ENCODE peak calls at places on chromosomes 1 and 21, in four cellular contexts. B is adrenal gland, D is testis, X is left ventricle myocardium inferior. I is an unnamed sample. For H3K4me1 and H3K9me3, the result is how much of the 10 kb centered on the place peaks cover.

GRCh38 chr1:58764294-58764978 is 19.4 kb downstream of the JUN start:
- DNase-seq in B (no peak), D (no peak), X (no peak), I (no peak)

GRCh38 chr1:75275107-75275506 is 140.9 kb downstream of the LHX8 start:
- DNase-seq in B (no peak), D (no peak), X (no peak), I (no peak)

GRCh38 chr1:34612091-34612631 is 142.7 kb upstream of the GJB5 start:
- DNase-seq in B (no peak), D (no peak), X (no peak), I (no peak)

GRCh38 chr21:41043008-41043407 is 125.0 kb upstream of the BACE2 start:
- DNase-seq in B (no peak), D (no peak), X (no peak), I (no peak)

GRCh38 chr1:157959750-157960149 is 33.7 kb upstream of the KIRREL1 start:
- DNase-seq in B (no peak), D (no peak), X (no peak), I (no peak)

GRCh38 chr1:211378844-211379243 is 52.2 kb downstream of the TRAF5 start:
- DNase-seq in B (no peak), D (no peak), X (no peak), I (no peak)

GRCh38 chr1:172460177-172460576 is 16.3 kb upstream of the PIGC start:
- DNase-seq in B (no peak), D (no peak), X (no peak), I (no peak)

GRCh38 chr1:81690881-81691453 is 109.8 kb upstream of the ADGRL2 start:
- DNase-seq in B (no peak), D (no peak), X (no peak), I (no peak)

GRCh38 chr1:202709276-202710041 is 795 bp downstream of the SYT2 start:
- DNase-seq in B (no peak), D (peak), X (no peak), I (no peak)

GRCh38 chr1:61626820-61627219 is 98.1 kb downstream of the TM2D1 start:
- DNase-seq in B (no peak), D (no peak), X (no peak), I (no peak)

GRCh38 chr1:234980657-234981396 is 147.8 kb downstream of the TOMM20 start:
- DNase-seq in B (peak), D (peak), X (peak), I (peak)

GRCh38 chr1:147202576-147202975 is 22.6 kb downstream of the FMO5 start:
- DNase-seq in B (no peak), D (no peak), X (no peak), I (no peak)

GRCh38 chr1:9822897-9823692 is 670 bp downstream of the CLSTN1 start:
- DNase-seq in B (no peak), D (peak), X (peak), I (no peak)

GRCh38 chr21:31546402-31547155 is 112.9 kb upstream of the SOD1 start:
- DNase-seq in B (no peak), D (no peak), X (no peak), I (no peak)

GRCh38 chr1:21293537-21294265 is 3.4 kb upstream of the ECE1 start:
- DNase-seq in B (no peak), D (no peak), X (no peak), I (peak)

GRCh38 chr1:27527857-27528700 is 38.1 kb upstream of the WASF2 start:
- DNase-seq in B (peak), D (peak), X (peak), I (peak)

GRCh38 chr1:39158330-39159086 is 46.0 kb upstream of the MACF1 start:
- DNase-seq in B (no peak), D (no peak), X (no peak), I (no peak)

GRCh38 chr1:223504741-223505140 is 111.5 kb downstream of the CCDC185 start:
- DNase-seq in B (no peak), D (peak), X (no peak), I (no peak)

GRCh38 chr1:94597701-94598100 is 56.1 kb upstream of the F3 start:
- DNase-seq in B (no peak), D (no peak), X (no peak), I (no peak)

GRCh38 chr1:219791766-219792165 is 136.6 kb downstream of the SLC30A10 start:
- DNase-seq in B (no peak), D (no peak), X (no peak), I (no peak)

GRCh38 chr1:203571661-203572060 is 55.0 kb upstream of the ATP2B4 start:
- DNase-seq in B (no peak), D (no peak), X (no peak), I (no peak)

GRCh38 chr1:59845091-59845490 is 30.3 kb downstream of the HOOK1 start:
- DNase-seq in B (no peak), D (no peak), X (no peak), I (no peak)

GRCh38 chr1:196295766-196296165 is 312.5 kb downstream of the KCNT2 start:
- DNase-seq in B (no peak), D (no peak), X (no peak), I (no peak)

GRCh38 chr1:167152192-167152876 is 58.5 kb downstream of the STYXL2 start:
- DNase-seq in B (no peak), D (no peak), X (no peak), I (no peak)

GRCh38 chr1:158836038-158836437 is 4.9 kb downstream of the MNDA start:
- DNase-seq in B (no peak), D (no peak), X (no peak), I (no peak)

DNA sequence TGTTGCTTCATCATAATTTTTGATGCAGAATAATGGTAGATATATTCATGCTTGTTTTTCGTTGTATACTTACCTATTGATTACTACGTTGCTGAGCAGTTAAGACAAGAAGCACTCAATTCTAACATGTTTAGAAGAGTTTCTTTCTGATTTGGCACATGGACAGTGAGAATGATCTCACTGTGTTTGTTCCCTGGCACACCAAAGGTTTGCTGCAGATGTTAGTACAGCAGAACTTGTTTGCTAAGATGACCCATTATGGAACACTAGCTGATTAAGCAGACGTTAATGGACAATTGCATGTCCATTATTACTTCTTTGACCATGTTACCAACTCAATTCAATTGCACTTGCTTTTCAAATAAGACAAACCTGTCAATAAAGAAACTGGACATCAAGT is 184.7 kb upstream of the SGIP1 start:
- DNase-seq in B (no peak), D (no peak), X (no peak), I (no peak)
- H3K4me1 ChIP-seq in B (under half), D (under half), X (half or more), I (half or more)

GRCh38 chr1:2878591-2878990 is 77.1 kb upstream of the TTC34 start:
- DNase-seq in B (no peak), D (no peak), X (no peak), I (no peak)
- H3K9me3 ChIP-seq in B (under half), D (under half), X (under half), I (under half)

GRCh38 chr1:53122847-53123461 is 19.5 kb downstream of the SLC1A7 start:
- DNase-seq in B (no peak), D (no peak), X (no peak), I (no peak)

GRCh38 chr1:53122194-53122846 is 20.1 kb downstream of the SLC1A7 start:
- DNase-seq in B (no peak), D (no peak), X (peak), I (no peak)

GRCh38 chr1:53121319-53122172 is 20.9 kb downstream of the SLC1A7 start:
- DNase-seq in B (no peak), D (peak), X (peak), I (no peak)

GRCh38 chr1:53117836-53118235 is 24.6 kb downstream of the SLC1A7 start:
- DNase-seq in B (no peak), D (no peak), X (no peak), I (no peak)

DNA sequence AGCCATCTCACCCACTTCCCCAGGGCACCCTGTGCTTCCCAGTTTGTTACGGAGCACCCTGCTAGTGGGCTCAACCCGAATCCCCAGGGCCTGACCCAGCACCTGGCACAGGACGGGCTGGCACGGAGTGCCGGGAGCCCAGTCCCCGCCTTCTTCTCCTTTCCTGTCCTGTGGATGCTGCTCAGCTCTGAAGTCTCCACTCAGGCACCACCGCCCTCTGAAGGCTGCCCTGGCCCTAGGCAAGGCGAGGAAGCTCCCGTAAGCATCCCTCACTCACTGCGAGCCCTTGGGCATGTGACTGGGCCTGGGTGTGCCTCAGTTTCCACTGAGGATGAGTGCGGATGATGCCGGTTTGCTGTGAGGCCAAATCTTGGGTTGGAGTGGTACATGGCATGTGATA is 21.8 kb downstream of the SLC1A7 start:
- DNase-seq in B (no peak), D (no peak), X (no peak), I (no peak)
- H3K27ac ChIP-seq in B (no peak), D (no peak), X (peak), I (no peak)

GRCh38 chr1:206804156-206804737 is 32.0 kb upstream of the IL10 start:
- DNase-seq in B (no peak), D (no peak), X (no peak), I (no peak)
- H3K4me1 ChIP-seq in B (under half), D (under half), X (under half), I (under half)